ENCODE peak calls at places on chromosomes 4 and X, in nine cellular contexts. One of them, this sample, is unnamed.

GRCh38 chr4:52100062-52100461 is 49.0 kb downstream of the SPATA18 start:
- DNase-seq in HFF-Myc: no peak
- DNase-seq in HFFc6: no peak
- DNase-seq in endothelial cell: no peak
- DNase-seq in ascending aorta: no peak
- DNase-seq in lower leg skin: no peak
- DNase-seq in heart right ventricle: no peak
- DNase-seq in tibial nerve: no peak
- DNase-seq in fibroblast of mammary gland: peak
- DNase-seq in this sample: no peak

GRCh38 chrX:24081661-24082154 is 27.0 kb downstream of the EIF2S3 start:
- DNase-seq in heart right ventricle: peak
- DNase-seq in HFFc6: peak
- DNase-seq in endothelial cell: peak
- DNase-seq in HFF-Myc: no peak
- DNase-seq in tibial nerve: peak
- DNase-seq in fibroblast of mammary gland: peak
- DNase-seq in lower leg skin: peak
- DNase-seq in ascending aorta: peak
- DNase-seq in this sample: no peak

GRCh38 chr4:112517067-112517588 is 1.1 kb upstream of the NEUROG2 start:
- DNase-seq in endothelial cell: no peak
- DNase-seq in tibial nerve: no peak
- DNase-seq in ascending aorta: no peak
- DNase-seq in HFFc6: no peak
- DNase-seq in heart right ventricle: no peak
- DNase-seq in HFF-Myc: no peak
- DNase-seq in lower leg skin: no peak
- DNase-seq in fibroblast of mammary gland: no peak
- DNase-seq in this sample: no peak

GRCh38 chr4:156255205-156255604 is 301.5 kb upstream of the CTSO start:
- DNase-seq in fibroblast of mammary gland: no peak
- DNase-seq in tibial nerve: no peak
- DNase-seq in HFFc6: no peak
- DNase-seq in ascending aorta: no peak
- DNase-seq in heart right ventricle: no peak
- DNase-seq in lower leg skin: no peak
- DNase-seq in endothelial cell: no peak
- DNase-seq in HFF-Myc: no peak
- DNase-seq in this sample: no peak

GRCh38 chr4:109665783-109666455 is 37.3 kb downstream of the CASP6 start:
- DNase-seq in ascending aorta: no peak
- DNase-seq in HFFc6: no peak
- DNase-seq in endothelial cell: no peak
- DNase-seq in heart right ventricle: no peak
- DNase-seq in HFF-Myc: no peak
- DNase-seq in lower leg skin: no peak
- DNase-seq in fibroblast of mammary gland: no peak
- DNase-seq in tibial nerve: no peak
- DNase-seq in this sample: no peak

GRCh38 chr4:128279624-128280225 is 7.9 kb downstream of the PGRMC2 start:
- DNase-seq in lower leg skin: no peak
- DNase-seq in ascending aorta: no peak
- DNase-seq in heart right ventricle: no peak
- DNase-seq in tibial nerve: no peak
- DNase-seq in fibroblast of mammary gland: no peak
- DNase-seq in HFF-Myc: no peak
- DNase-seq in endothelial cell: no peak
- DNase-seq in HFFc6: no peak
- DNase-seq in this sample: no peak

GRCh38 chr4:52592287-52592686 is 66.8 kb downstream of the USP46 start:
- DNase-seq in lower leg skin: no peak
- DNase-seq in tibial nerve: no peak
- DNase-seq in heart right ventricle: no peak
- DNase-seq in fibroblast of mammary gland: peak
- DNase-seq in HFFc6: no peak
- DNase-seq in HFF-Myc: no peak
- DNase-seq in ascending aorta: no peak
- DNase-seq in endothelial cell: no peak
- DNase-seq in this sample: no peak

GRCh38 chr4:73187325-73187724 is 71.3 kb downstream of the ANKRD17 start:
- DNase-seq in tibial nerve: no peak
- DNase-seq in heart right ventricle: no peak
- DNase-seq in HFF-Myc: peak
- DNase-seq in lower leg skin: no peak
- DNase-seq in HFFc6: no peak
- DNase-seq in fibroblast of mammary gland: peak
- DNase-seq in endothelial cell: no peak
- DNase-seq in ascending aorta: no peak
- DNase-seq in this sample: no peak

GRCh38 chrX:65635371-65635770 is 32.1 kb upstream of the MSN start:
- DNase-seq in ascending aorta: peak
- DNase-seq in HFF-Myc: no peak
- DNase-seq in fibroblast of mammary gland: no peak
- DNase-seq in lower leg skin: no peak
- DNase-seq in HFFc6: peak
- DNase-seq in tibial nerve: no peak
- DNase-seq in endothelial cell: no peak
- DNase-seq in heart right ventricle: no peak
- DNase-seq in this sample: no peak

GRCh38 chr4:14743172-14743571 is 259.1 kb upstream of the CPEB2 start:
- DNase-seq in fibroblast of mammary gland: no peak
- DNase-seq in HFF-Myc: no peak
- DNase-seq in tibial nerve: no peak
- DNase-seq in lower leg skin: no peak
- DNase-seq in ascending aorta: no peak
- DNase-seq in HFFc6: no peak
- DNase-seq in endothelial cell: no peak
- DNase-seq in heart right ventricle: no peak
- DNase-seq in this sample: no peak

GRCh38 chr4:163107754-163108153 is 58.9 kb downstream of the NAF1 start:
- DNase-seq in endothelial cell: no peak
- DNase-seq in fibroblast of mammary gland: peak
- DNase-seq in ascending aorta: no peak
- DNase-seq in HFF-Myc: no peak
- DNase-seq in lower leg skin: no peak
- DNase-seq in heart right ventricle: no peak
- DNase-seq in HFFc6: peak
- DNase-seq in tibial nerve: no peak
- DNase-seq in this sample: no peak

GRCh38 chr4:114659386-114660008 is 60.9 kb downstream of the UGT8 start:
- DNase-seq in HFFc6: peak
- DNase-seq in tibial nerve: peak
- DNase-seq in lower leg skin: peak
- DNase-seq in ascending aorta: no peak
- DNase-seq in HFF-Myc: peak
- DNase-seq in endothelial cell: peak
- DNase-seq in fibroblast of mammary gland: peak
- DNase-seq in heart right ventricle: no peak
- DNase-seq in this sample: peak

GRCh38 chr4:150381671-150382427 is 200.1 kb upstream of the MAB21L2 start:
- DNase-seq in HFF-Myc: no peak
- DNase-seq in tibial nerve: no peak
- DNase-seq in lower leg skin: no peak
- DNase-seq in heart right ventricle: no peak
- DNase-seq in fibroblast of mammary gland: peak
- DNase-seq in HFFc6: peak
- DNase-seq in ascending aorta: no peak
- DNase-seq in endothelial cell: no peak
- DNase-seq in this sample: no peak

GRCh38 chrX:68894142-68894512 is 65.3 kb downstream of the EFNB1 start:
- DNase-seq in fibroblast of mammary gland: no peak
- DNase-seq in endothelial cell: no peak
- DNase-seq in HFFc6: no peak
- DNase-seq in ascending aorta: peak
- DNase-seq in tibial nerve: no peak
- DNase-seq in lower leg skin: no peak
- DNase-seq in HFF-Myc: no peak
- DNase-seq in heart right ventricle: peak
- DNase-seq in this sample: no peak
- TF ChIP-seq CTCF in fibroblast of mammary gland: no peak
- TF ChIP-seq CTCF in endothelial cell: no peak
- TF ChIP-seq CTCF in HFFc6: no peak
- TF ChIP-seq CTCF in ascending aorta: no peak
- TF ChIP-seq CTCF in tibial nerve: no peak
- TF ChIP-seq CTCF in lower leg skin: no peak
- TF ChIP-seq CTCF in HFF-Myc: no peak
- TF ChIP-seq CTCF in heart right ventricle: no peak
- TF ChIP-seq CTCF in this sample: no peak

GRCh38 chr4:148056879-148057278 is 325.0 kb downstream of the ARHGAP10 start:
- DNase-seq in fibroblast of mammary gland: peak
- DNase-seq in HFF-Myc: peak
- DNase-seq in lower leg skin: peak
- DNase-seq in ascending aorta: peak
- DNase-seq in heart right ventricle: peak
- DNase-seq in endothelial cell: no peak
- DNase-seq in tibial nerve: no peak
- DNase-seq in HFFc6: peak
- DNase-seq in this sample: no peak
- TF ChIP-seq CTCF in fibroblast of mammary gland: no peak
- TF ChIP-seq CTCF in HFF-Myc: no peak
- TF ChIP-seq CTCF in lower leg skin: no peak
- TF ChIP-seq CTCF in ascending aorta: no peak
- TF ChIP-seq CTCF in heart right ventricle: peak
- TF ChIP-seq CTCF in endothelial cell: no peak
- TF ChIP-seq CTCF in tibial nerve: peak
- TF ChIP-seq CTCF in HFFc6: peak
- TF ChIP-seq CTCF in this sample: no peak

DNA sequence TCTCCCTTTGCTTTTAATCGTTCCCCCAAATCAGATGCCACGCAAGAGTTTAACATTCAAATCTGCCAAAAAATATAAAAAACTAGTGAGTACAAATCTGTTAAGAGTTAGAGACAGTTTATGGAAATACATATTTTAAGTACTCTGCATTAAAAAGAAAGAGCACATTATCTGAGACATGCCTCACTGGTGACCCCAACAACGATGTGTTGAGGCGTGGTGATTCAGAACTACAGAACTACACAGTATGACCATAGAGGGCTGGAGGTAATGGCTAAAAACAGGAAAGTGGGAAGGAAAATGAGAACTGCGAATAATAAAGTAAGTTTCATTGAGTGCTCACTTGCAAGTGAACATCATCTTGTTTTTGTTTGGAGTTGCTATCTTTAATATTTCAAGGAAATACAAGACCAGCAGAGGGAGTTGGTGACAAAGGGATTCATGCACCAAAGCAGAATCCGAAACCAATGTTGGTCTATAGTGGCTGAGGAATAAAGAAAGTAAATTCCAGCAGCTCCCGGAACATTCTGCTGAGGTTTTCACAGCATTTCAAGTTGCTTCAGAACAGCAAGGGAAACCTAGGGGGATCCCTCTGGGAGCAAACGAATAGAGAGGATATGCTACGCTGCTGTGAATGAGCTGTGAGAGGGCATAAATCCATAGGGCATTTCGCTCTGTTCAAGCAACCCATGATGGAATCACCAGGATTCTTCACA is 92.2 kb downstream of the DCHS2 start:
- DNase-seq in endothelial cell: no peak
- DNase-seq in fibroblast of mammary gland: peak
- DNase-seq in HFF-Myc: no peak
- DNase-seq in lower leg skin: no peak
- DNase-seq in ascending aorta: no peak
- DNase-seq in HFFc6: no peak
- DNase-seq in heart right ventricle: no peak
- DNase-seq in tibial nerve: no peak
- DNase-seq in this sample: no peak
- TF ChIP-seq CTCF in endothelial cell: no peak
- TF ChIP-seq CTCF in fibroblast of mammary gland: peak
- TF ChIP-seq CTCF in HFF-Myc: no peak
- TF ChIP-seq CTCF in lower leg skin: no peak
- TF ChIP-seq CTCF in ascending aorta: no peak
- TF ChIP-seq CTCF in HFFc6: peak
- TF ChIP-seq CTCF in heart right ventricle: peak
- TF ChIP-seq CTCF in tibial nerve: no peak
- TF ChIP-seq CTCF in this sample: peak

GRCh38 chrX:103177561-103177960 is 37.3 kb upstream of the BEX4 start:
- DNase-seq in tibial nerve: no peak
- DNase-seq in fibroblast of mammary gland: no peak
- DNase-seq in HFF-Myc: no peak
- DNase-seq in heart right ventricle: no peak
- DNase-seq in endothelial cell: no peak
- DNase-seq in HFFc6: no peak
- DNase-seq in ascending aorta: no peak
- DNase-seq in lower leg skin: no peak
- DNase-seq in this sample: no peak

GRCh38 chrX:103171353-103171752 is 43.6 kb upstream of the BEX4 start:
- DNase-seq in fibroblast of mammary gland: no peak
- DNase-seq in ascending aorta: no peak
- DNase-seq in tibial nerve: no peak
- DNase-seq in lower leg skin: no peak
- DNase-seq in heart right ventricle: no peak
- DNase-seq in HFFc6: no peak
- DNase-seq in HFF-Myc: no peak
- DNase-seq in endothelial cell: no peak
- DNase-seq in this sample: no peak

GRCh38 chrX:103170216-103170615 is 44.7 kb upstream of the BEX4 start:
- DNase-seq in HFF-Myc: no peak
- DNase-seq in lower leg skin: no peak
- DNase-seq in fibroblast of mammary gland: peak
- DNase-seq in HFFc6: peak
- DNase-seq in endothelial cell: no peak
- DNase-seq in heart right ventricle: no peak
- DNase-seq in ascending aorta: no peak
- DNase-seq in tibial nerve: no peak
- DNase-seq in this sample: no peak

DNA sequence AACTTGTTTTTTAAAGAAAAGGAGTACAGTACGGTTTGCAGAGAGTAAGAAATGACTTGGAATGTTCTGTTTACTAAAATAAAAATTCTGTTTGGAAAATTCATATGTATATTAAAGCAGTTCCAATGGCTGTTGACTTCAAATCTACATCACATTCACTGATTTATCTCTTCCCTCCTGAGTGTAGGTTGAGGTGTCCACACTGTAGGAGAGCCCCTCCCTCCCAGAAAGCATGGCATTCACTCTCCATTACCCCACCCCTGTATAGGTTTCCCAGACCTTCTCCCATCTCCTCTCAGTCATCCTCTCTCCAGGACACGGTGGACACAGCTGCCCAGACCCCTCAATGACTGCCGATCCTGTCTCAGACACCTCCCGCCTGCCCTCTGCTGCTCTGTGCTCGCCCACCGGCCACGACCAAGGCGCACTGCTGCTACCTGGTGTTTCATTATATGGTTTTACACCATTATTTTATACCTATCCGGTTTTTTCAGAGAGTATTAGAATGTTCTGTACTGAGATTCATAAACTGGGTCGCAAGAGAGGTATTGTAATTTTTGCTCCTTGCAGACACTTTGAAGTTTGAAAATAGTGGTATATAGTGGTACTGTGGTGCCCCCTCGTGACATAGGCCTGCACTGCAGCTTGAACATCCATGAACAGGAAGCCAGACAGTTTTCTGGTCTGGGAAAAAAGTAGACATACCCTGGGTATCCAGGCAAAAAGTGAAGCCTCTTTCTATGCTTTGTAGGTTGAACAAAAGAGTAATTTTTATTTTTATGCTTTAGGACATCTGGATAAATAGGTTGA is 38.8 kb upstream of the BEX4 start:
- DNase-seq in endothelial cell: peak
- DNase-seq in HFF-Myc: no peak
- DNase-seq in fibroblast of mammary gland: peak
- DNase-seq in lower leg skin: peak
- DNase-seq in heart right ventricle: peak
- DNase-seq in ascending aorta: peak
- DNase-seq in HFFc6: peak
- DNase-seq in tibial nerve: peak
- DNase-seq in this sample: no peak
- TF ChIP-seq CTCF in endothelial cell: peak
- TF ChIP-seq CTCF in HFF-Myc: peak
- TF ChIP-seq CTCF in fibroblast of mammary gland: peak
- TF ChIP-seq CTCF in lower leg skin: no peak
- TF ChIP-seq CTCF in heart right ventricle: peak
- TF ChIP-seq CTCF in ascending aorta: peak
- TF ChIP-seq CTCF in HFFc6: peak
- TF ChIP-seq CTCF in tibial nerve: peak
- TF ChIP-seq CTCF in this sample: peak